ENCODE peak calls at places on chromosomes 6 and 20, in six cellular contexts. W, S, K, V, A and O are unnamed samples.

GRCh38 chr6:152170702-152171667 is 363.5 kb downstream of the ESR1 start:
- DNase-seq in W (peak), S (no peak), K (no peak), V (no peak), A (no peak), O (no peak)

GRCh38 chr6:27825025-27825823 is 87.0 kb downstream of the OR2B2 start:
- DNase-seq in W (peak), S (no peak), K (no peak), V (no peak), A (no peak), O (no peak)

GRCh38 chr20:62710886-62711702 is 2.5 kb downstream of the NTSR1 start:
- DNase-seq in W (no peak), S (no peak), K (no peak), V (peak), A (no peak), O (no peak)

GRCh38 chr6:134318396-134319281 is 727 bp upstream of the SGK1 start:
- DNase-seq in W (no peak), S (no peak), K (no peak), V (no peak), A (no peak), O (no peak)

GRCh38 chr6:14964486-14964885 is 281.4 kb upstream of the JARID2 start:
- DNase-seq in W (no peak), S (no peak), K (no peak), V (no peak), A (no peak), O (no peak)

GRCh38 chr6:149983145-149983544 is 19.4 kb downstream of the ULBP1 start:
- DNase-seq in W (no peak), S (no peak), K (no peak), V (no peak), A (no peak), O (no peak)

GRCh38 chr6:170000071-170000843 is 248.8 kb downstream of the ERMARD start:
- DNase-seq in W (no peak), S (no peak), K (no peak), V (no peak), A (no peak), O (no peak)

GRCh38 chr6:2529217-2529719 is 221.5 kb downstream of the MYLK4 start:
- DNase-seq in W (no peak), S (no peak), K (no peak), V (no peak), A (no peak), O (no peak)

GRCh38 chr20:58543274-58543673 is 28.1 kb upstream of the APCDD1L start:
- DNase-seq in W (no peak), S (no peak), K (no peak), V (no peak), A (no peak), O (no peak)

GRCh38 chr6:105994522-105995402 is 91.4 kb upstream of the PRDM1 start:
- DNase-seq in W (peak), S (peak), K (peak), V (peak), A (peak), O (peak)

GRCh38 chr6:111596784-111597183 is 8.9 kb downstream of the TRAF3IP2 start:
- DNase-seq in W (no peak), S (no peak), K (no peak), V (no peak), A (no peak), O (no peak)

GRCh38 chr6:116529466-116529969 is 16.0 kb downstream of the TRAPPC3L start:
- DNase-seq in W (no peak), S (no peak), K (no peak), V (no peak), A (no peak), O (no peak)

GRCh38 chr6:13248053-13248452 is 80.3 kb downstream of the TBC1D7 start:
- DNase-seq in W (peak), S (no peak), K (peak), V (no peak), A (peak), O (no peak)

GRCh38 chr20:59141818-59142581 is 21.6 kb upstream of the ZNF831 start:
- DNase-seq in W (peak), S (no peak), K (no peak), V (no peak), A (peak), O (no peak)

GRCh38 chr20:1893721-1894470 is 1.3 kb upstream of the SIRPA start:
- DNase-seq in W (peak), S (no peak), K (no peak), V (no peak), A (peak), O (no peak)

GRCh38 chr20:41632896-41633295 is 14.7 kb upstream of the CHD6 start:
- DNase-seq in W (peak), S (no peak), K (peak), V (no peak), A (peak), O (no peak)

GRCh38 chr20:59748555-59749292 is 144.4 kb downstream of the PHACTR3 start:
- DNase-seq in W (peak), S (no peak), K (peak), V (peak), A (peak), O (no peak)

GRCh38 chr6:134584809-134585528 is 267.1 kb upstream of the SGK1 start:
- DNase-seq in W (no peak), S (no peak), K (no peak), V (no peak), A (peak), O (no peak)

GRCh38 chr6:38163186-38164130 is 343.9 kb downstream of the ZFAND3 start:
- DNase-seq in W (no peak), S (no peak), K (no peak), V (no peak), A (no peak), O (no peak)

GRCh38 chr6:129680633-129681032 is 29.3 kb downstream of the ARHGAP18 start:
- DNase-seq in W (no peak), S (no peak), K (no peak), V (no peak), A (peak), O (no peak)

GRCh38 chr20:64261138-64261537 is 5.6 kb downstream of the PCMTD2 start:
- DNase-seq in W (peak), S (no peak), K (peak), V (no peak), A (peak), O (peak)

GRCh38 chr6:7101290-7101689 is 6.5 kb upstream of the RREB1 start:
- DNase-seq in W (no peak), S (no peak), K (no peak), V (no peak), A (no peak), O (no peak)

GRCh38 chr6:144534123-144534676 is 249.1 kb downstream of the UTRN start:
- DNase-seq in W (no peak), S (no peak), K (peak), V (no peak), A (no peak), O (no peak)

GRCh38 chr6:25094726-25095125 is 159.0 kb upstream of the RIPOR2 start:
- DNase-seq in W (no peak), S (no peak), K (no peak), V (no peak), A (no peak), O (no peak)

GRCh38 chr6:135117413-135117968 is 62.9 kb upstream of the HBS1L start:
- DNase-seq in W (no peak), S (no peak), K (no peak), V (no peak), A (no peak), O (no peak)

GRCh38 chr20:13028001-13028400 is 19.2 kb downstream of the SPTLC3 start:
- DNase-seq in W (peak), S (no peak), K (peak), V (no peak), A (no peak), O (no peak)

GRCh38 chr6:124298682-124299081 is 495.0 kb downstream of the NKAIN2 start:
- DNase-seq in W (no peak), S (no peak), K (no peak), V (no peak), A (no peak), O (no peak)

GRCh38 chr6:34301408-34301807 is 52.6 kb upstream of the SMIM29 start:
- DNase-seq in W (peak), S (no peak), K (no peak), V (no peak), A (peak), O (no peak)

GRCh38 chr20:48339147-48339985 is 488.4 kb downstream of the PREX1 start:
- DNase-seq in W (peak), S (no peak), K (peak), V (peak), A (peak), O (no peak)